ENCODE peak calls at places on chromosomes 4 and X, in five cellular contexts. B, J, C, X and U are unnamed samples.
A peak's percentile ranks its signal among the peaks of the same experiment; 100 is the strongest.

GRCh38 chrX:48580662-48581061 is 6.4 kb downstream of the RBM3 start:
- DNase-seq in B (no peak), X (no peak), C (no peak), J (no peak), U (no peak)

GRCh38 chr4:25925486-25926201 is 11.6 kb downstream of the SMIM20 start:
- DNase-seq in J (peak; percentile 59), X (peak; percentile 36), B (peak; percentile 64), C (no peak), U (peak; percentile 46)

GRCh38 chrX:15336023-15336413 is 695 bp upstream of the PIGA start:
- DNase-seq in J (peak; percentile 8), C (no peak), B (no peak), X (no peak), U (peak; percentile 53)

GRCh38 chr4:175411251-175411650 is 400.8 kb downstream of the GPM6A start:
- DNase-seq in C (no peak), J (no peak), X (no peak), B (no peak), U (no peak)

GRCh38 chrX:101550362-101550761 is at the start of gene ARMCX1:
- DNase-seq in C (no peak), X (no peak), J (no peak), B (peak; percentile 53), U (no peak)

GRCh38 chr4:181897935-181898334 is 345.3 kb upstream of the TENM3 start:
- DNase-seq in C (no peak), X (no peak), B (no peak), J (no peak), U (no peak)

GRCh38 chr4:101835121-101835904 is 44.8 kb downstream of the BANK1 start:
- DNase-seq in X (peak; percentile 15), B (no peak), C (no peak), J (no peak), U (peak; percentile 69)

GRCh38 chrX:1172496-1172895 is 40.0 kb downstream of the CRLF2 start:
- DNase-seq in C (no peak), X (no peak), B (peak; percentile 45), J (no peak), U (no peak)

GRCh38 chrX:29661290-29661689 is 554.1 kb upstream of the MAGEB2 start:
- DNase-seq in X (no peak), B (no peak), C (no peak), J (no peak), U (peak; percentile 9)

GRCh38 chr4:45527160-45527559 is 596.7 kb downstream of the GABRG1 start:
- DNase-seq in J (no peak), B (no peak), X (no peak), C (no peak), U (no peak)

GRCh38 chr4:130306566-130306965 is 1210.6 kb downstream of the C4orf33 start:
- DNase-seq in J (no peak), X (no peak), B (peak; percentile 74), C (no peak), U (peak; percentile 2)

GRCh38 chr4:119540249-119540648 is 88.4 kb downstream of the PDE5A start:
- DNase-seq in X (no peak), B (no peak), J (no peak), C (no peak), U (no peak)

GRCh38 chr4:132299866-132300265 is 849.2 kb upstream of the PCDH10 start:
- DNase-seq in C (no peak), J (no peak), B (no peak), X (no peak), U (no peak)

GRCh38 chr4:30839583-30840520 is 119.7 kb downstream of the PCDH7 start:
- DNase-seq in J (no peak), B (no peak), C (no peak), X (no peak), U (no peak)

GRCh38 chr4:18684932-18685331 is 663.4 kb upstream of the LCORL start:
- DNase-seq in C (no peak), B (no peak), X (no peak), J (no peak), U (no peak)

GRCh38 chrX:1244164-1245076 is 24.2 kb upstream of the CSF2RA start:
- DNase-seq in X (no peak), C (no peak), J (no peak), B (peak; percentile 80), U (peak; percentile 31)

GRCh38 chr4:40550900-40551546 is 78.6 kb downstream of the RBM47 start:
- DNase-seq in C (peak; percentile 76), B (no peak), X (peak; percentile 54), J (peak; percentile 44), U (peak; percentile 50)

GRCh38 chrX:153939573-153939972 is 4.7 kb upstream of the NAA10 start:
- DNase-seq in J (no peak), C (no peak), B (no peak), X (no peak), U (no peak)

GRCh38 chr4:56843421-56843899 is 22.0 kb upstream of the SPINK2 start:
- DNase-seq in C (no peak), X (no peak), B (peak; percentile 53), J (peak; percentile 36), U (no peak)

GRCh38 chrX:19889582-19890342 is 2.4 kb upstream of the SH3KBP1 start:
- DNase-seq in B (no peak), X (peak; percentile 88), J (peak; percentile 47), C (peak; percentile 84), U (peak; percentile 84)

GRCh38 chrX:150934453-150934852 is 36.0 kb upstream of the CD99L2 start:
- DNase-seq in C (no peak), X (no peak), B (no peak), J (no peak), U (peak; percentile 50)

GRCh38 chr4:71262161-71262560 is 76.7 kb upstream of the SLC4A4 start:
- DNase-seq in C (no peak), X (no peak), J (no peak), B (no peak), U (no peak)

GRCh38 chrX:30373951-30374350 is 64.8 kb upstream of the NR0B1 start:
- DNase-seq in J (no peak), X (no peak), B (no peak), C (no peak), U (no peak)

GRCh38 chr4:5956285-5957021 is 61.8 kb downstream of the C4orf50 start:
- DNase-seq in X (peak; percentile 11), B (no peak), C (no peak), J (no peak), U (no peak)

GRCh38 chrX:24002792-24003191 is 24.2 kb downstream of the KLHL15 start:
- DNase-seq in J (no peak), X (no peak), B (no peak), C (no peak), U (no peak)

GRCh38 chr4:10336471-10336870 is 120.8 kb downstream of the ZNF518B start:
- DNase-seq in X (no peak), C (no peak), B (no peak), J (no peak), U (no peak)

GRCh38 chrX:24253469-24253868 is 60.4 kb downstream of the SUPT20HL2 start:
- DNase-seq in C (no peak), B (no peak), X (no peak), J (no peak), U (no peak)

GRCh38 chr4:73836373-73837269 is at the start of gene CXCL6:
- DNase-seq in B (peak; percentile 79), J (no peak), C (no peak), X (no peak), U (no peak)

GRCh38 chrX:37975421-37975820 is 30.9 kb upstream of the SYTL5 start:
- DNase-seq in X (peak; percentile 35), J (no peak), C (no peak), B (no peak), U (no peak)

DNA sequence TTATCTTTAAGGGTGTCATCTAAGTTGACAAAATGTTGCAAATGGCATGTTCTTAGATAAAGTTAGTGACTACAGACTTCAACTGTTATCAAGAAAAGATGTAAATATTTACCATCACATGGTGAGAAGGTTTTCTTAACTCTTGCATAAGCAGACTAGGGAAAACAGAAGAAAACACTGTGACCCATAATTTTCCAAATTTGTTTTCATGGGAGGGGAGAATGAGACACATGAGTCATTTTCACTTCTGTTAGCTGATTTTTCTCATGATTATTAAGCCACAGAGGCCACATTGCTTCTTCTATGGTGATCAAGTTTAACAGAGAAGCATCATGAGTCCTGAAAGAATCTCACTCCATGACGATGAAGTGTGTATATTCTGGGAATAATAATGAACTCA is 30.2 kb upstream of the SYTL5 start:
- DNase-seq in X (no peak), C (no peak), B (no peak), J (no peak), U (no peak)
- TF ChIP-seq KDM1A in X (no peak), C (no peak), B (no peak), J (no peak), U (no peak)

GRCh38 chr4:1731180-1731579 is 9.9 kb downstream of the TACC3 start:
- DNase-seq in B (no peak), X (no peak), J (no peak), C (no peak), U (no peak)
- TF ChIP-seq KDM1A in B (no peak), X (no peak), J (no peak), C (no peak), U (no peak)

GRCh38 chr4:126827669-126828068 is 805.1 kb upstream of the INTU start:
- DNase-seq in X (no peak), C (no peak), J (no peak), B (no peak), U (no peak)
- TF ChIP-seq KDM1A in X (no peak), C (no peak), J (no peak), B (no peak), U (no peak)

DNA sequence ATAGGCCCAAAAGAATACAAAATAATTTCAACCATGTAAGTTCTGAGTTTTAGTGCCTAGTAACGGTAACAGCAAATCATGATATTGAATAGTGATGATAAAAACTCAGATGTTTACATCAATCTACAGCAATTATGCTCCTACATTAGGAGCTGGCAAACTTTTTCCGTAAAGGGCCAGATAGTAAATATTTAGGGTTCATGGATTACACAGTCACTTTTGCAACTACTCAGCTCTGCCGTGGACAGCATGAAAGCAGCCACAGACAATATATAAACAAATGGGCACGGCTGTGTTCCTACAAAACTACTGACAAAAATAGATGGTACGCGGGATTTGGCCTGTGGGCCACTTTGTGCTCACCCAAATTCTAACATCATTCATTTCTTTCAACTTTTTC is 167.8 kb upstream of the NAP1L5 start:
- DNase-seq in X (no peak), B (no peak), J (no peak), C (no peak), U (no peak)
- TF ChIP-seq KDM1A in X (no peak), B (no peak), J (no peak), C (no peak), U (no peak)

GRCh38 chr4:39085891-39086290 is 23.9 kb downstream of the KLHL5 start:
- DNase-seq in C (no peak), J (peak; percentile 45), X (no peak), B (no peak), U (no peak)
- TF ChIP-seq KDM1A in C (no peak), J (peak; percentile 71), X (no peak), B (no peak), U (no peak)